ENCODE peak calls at places on chromosomes 6 and 20, in seven cellular contexts. I, T, F, A, C, B and P are unnamed samples.
A peak's percentile ranks its signal among the peaks of the same experiment; 100 is the strongest.

GRCh38 chr20:2305479-2305878 is 9.7 kb downstream of the TGM3 start:
- DNase-seq in F (no peak), T (no peak), B (no peak), I (no peak), A (no peak), C (no peak), P (no peak)

GRCh38 chr20:52859156-52859887 is 112.8 kb upstream of the TSHZ2 start:
- DNase-seq in T (peak; percentile 22), A (no peak), B (no peak), F (peak; percentile 82), C (no peak), I (peak; percentile 16), P (no peak)

GRCh38 chr6:163260111-163260895 is 154.2 kb upstream of the QKI start:
- DNase-seq in B (peak; percentile 50), A (no peak), F (peak; percentile 15), T (peak; percentile 19), C (no peak), I (no peak), P (no peak)

GRCh38 chr20:51586005-51586440 is 43.5 kb upstream of the NFATC2 start:
- DNase-seq in T (peak; percentile 88), F (peak; percentile 97), I (no peak), A (no peak), B (peak; percentile 74), C (peak; percentile 83), P (no peak)

GRCh38 chr6:131532476-131533108 is 40.4 kb upstream of the ARG1 start:
- DNase-seq in I (no peak), F (no peak), C (peak; percentile 4), B (no peak), T (peak; percentile 6), A (no peak), P (no peak)

GRCh38 chr6:146968041-146968760 is 236.0 kb upstream of the STXBP5 start:
- DNase-seq in C (peak; percentile 84), T (peak; percentile 93), I (no peak), A (no peak), F (peak; percentile 92), B (peak; percentile 92), P (no peak)

GRCh38 chr6:2982464-2983121 is 11.2 kb upstream of the SERPINB6 start:
- DNase-seq in B (no peak), T (no peak), I (no peak), A (no peak), F (peak; percentile 38), C (no peak), P (no peak)

GRCh38 chr6:144678844-144679243 is 393.7 kb downstream of the UTRN start:
- DNase-seq in A (no peak), F (peak; percentile 80), T (peak; percentile 77), C (peak; percentile 53), B (peak; percentile 64), I (no peak), P (no peak)

GRCh38 chr20:47298624-47299023 is 57.9 kb downstream of the ZMYND8 start:
- DNase-seq in F (no peak), T (no peak), B (no peak), A (no peak), I (no peak), C (no peak), P (no peak)

GRCh38 chr6:158793432-158793831 is 25.7 kb downstream of the EZR start:
- DNase-seq in B (peak; percentile 81), C (peak; percentile 65), T (peak; percentile 70), F (peak; percentile 66), A (no peak), I (no peak), P (no peak)

GRCh38 chr6:103017878-103018277 is 1624.4 kb downstream of the GRIK2 start:
- DNase-seq in A (no peak), C (no peak), I (no peak), B (no peak), T (no peak), F (no peak), P (no peak)

GRCh38 chr6:34543421-34543820 is 12.7 kb downstream of the SPDEF start:
- DNase-seq in B (peak; percentile 55), I (no peak), T (peak; percentile 71), C (peak; percentile 65), F (peak; percentile 63), A (no peak), P (no peak)

GRCh38 chr20:11387189-11387754 is 530.4 kb upstream of the BTBD3 start:
- DNase-seq in A (no peak), C (peak; percentile 99), B (peak; percentile 88), T (peak; percentile 89), F (peak; percentile 93), I (no peak), P (no peak)

DNA sequence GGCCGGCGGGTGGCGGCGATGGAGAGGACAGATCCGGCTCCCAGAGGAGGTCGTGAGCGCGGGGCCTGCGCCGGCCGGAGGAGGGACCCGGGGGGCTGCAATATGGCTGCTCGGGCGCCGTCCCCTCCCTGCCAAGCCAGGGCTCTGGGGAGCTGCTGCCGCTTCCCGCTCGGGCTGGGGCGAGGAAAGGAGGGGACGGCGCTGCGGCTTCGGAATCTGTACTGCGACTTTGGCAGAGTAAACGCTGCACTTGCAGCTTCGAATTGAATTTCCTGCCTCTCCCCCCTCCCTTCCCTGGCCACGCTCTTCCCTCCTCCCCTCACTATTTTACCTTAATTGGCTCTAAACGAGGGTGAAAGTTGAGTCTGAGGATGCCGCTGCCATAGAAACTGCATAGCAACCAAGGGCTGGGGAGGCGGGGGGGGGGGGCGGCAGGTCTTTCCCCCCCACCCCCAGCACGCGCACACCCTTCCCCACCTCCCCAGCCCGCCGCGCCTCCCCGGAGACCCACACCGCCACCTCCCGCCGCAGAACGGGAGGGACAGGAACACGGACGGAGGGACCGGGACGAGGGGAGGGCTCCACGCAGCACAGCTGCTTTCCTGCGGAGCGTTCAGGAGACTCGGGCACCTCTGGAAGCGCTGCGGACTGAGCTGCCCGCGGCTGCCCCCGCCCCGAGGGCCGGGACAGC is 93.9 kb downstream of the RNASET2 start:
- DNase-seq in C (no peak), B (peak; percentile 7), I (no peak), F (no peak), T (no peak), A (peak; percentile 68), P (no peak)
- TF ChIP-seq CTCF in C (no peak), B (no peak), I (no peak), F (no peak), T (no peak), A (no peak), P (no peak)

GRCh38 chr6:16720861-16721260 is 40.4 kb downstream of the ATXN1 start:
- DNase-seq in A (no peak), B (no peak), C (no peak), F (no peak), I (no peak), T (no peak), P (no peak)
- TF ChIP-seq CTCF in A (no peak), B (no peak), C (no peak), F (no peak), I (no peak), T (no peak), P (no peak)

GRCh38 chr6:68978411-68978810 is 343.3 kb downstream of the ADGRB3 start:
- DNase-seq in A (no peak), T (peak; percentile 9), F (no peak), C (no peak), I (no peak), B (no peak), P (no peak)

GRCh38 chr6:68975064-68975463 is 340.0 kb downstream of the ADGRB3 start:
- DNase-seq in F (no peak), I (no peak), B (peak; percentile 30), A (no peak), C (no peak), T (peak; percentile 42), P (no peak)

GRCh38 chr6:68976260-68976659 is 341.2 kb downstream of the ADGRB3 start:
- DNase-seq in B (no peak), C (no peak), I (no peak), F (no peak), T (no peak), A (no peak), P (no peak)
- TF ChIP-seq CTCF in B (peak; percentile 28), C (peak; percentile 18), I (no peak), F (no peak), T (no peak), A (no peak), P (no peak)

GRCh38 chr20:63580796-63581461 is 6.9 kb upstream of the HELZ2 start:
- DNase-seq in C (peak; percentile 54), B (peak; percentile 83), T (peak; percentile 60), I (no peak), A (peak; percentile 33), F (peak; percentile 60), P (peak; percentile 38)
- TF ChIP-seq CTCF in C (peak; percentile 46), B (peak; percentile 84), T (peak; percentile 48), I (peak; percentile 43), A (no peak), F (peak; percentile 47), P (peak; percentile 39)